ENCODE peak calls at places on chromosomes 3 and 15, in eight cellular contexts. W is adrenal gland, S is endodermal cell, Q is ovary, U is hepatocyte, Y is tibial artery, I is RWPE2, M is GM23338. X is an unnamed sample.

GRCh38 chr3:7309707-7310106 is 448.8 kb downstream of the GRM7 start:
- DNase-seq in W (peak; percentile 59), S (no peak), Q (peak; percentile 29), U (peak; percentile 14), Y (peak; percentile 79), I (no peak), M (peak; percentile 1), X (peak; percentile 61)

GRCh38 chr3:57756528-57757401 is 656 bp downstream of the SLMAP start:
- DNase-seq in W (peak; percentile 71), S (peak; percentile 80), Q (peak; percentile 67), U (peak; percentile 63), Y (peak; percentile 80), I (peak; percentile 60), M (peak; percentile 62), X (peak; percentile 39)

GRCh38 chr3:13565581-13566461 is 16.9 kb downstream of the FBLN2 start:
- DNase-seq in W (no peak), S (no peak), Q (no peak), U (no peak), Y (no peak), I (peak; percentile 39), M (no peak), X (no peak)

GRCh38 chr15:70387086-70387485 is 289.4 kb upstream of the TLE3 start:
- DNase-seq in W (no peak), S (peak; percentile 30), Q (no peak), U (no peak), Y (no peak), I (no peak), M (no peak), X (no peak)

GRCh38 chr3:32780735-32781210 is 37.0 kb upstream of the TRIM71 start:
- DNase-seq in W (peak; percentile 4), S (peak; percentile 99), Q (no peak), U (peak; percentile 86), Y (no peak), I (no peak), M (peak; percentile 99), X (peak; percentile 8)

GRCh38 chr3:182389041-182389815 is 404.1 kb upstream of the ATP11B start:
- DNase-seq in W (no peak), S (no peak), Q (no peak), U (peak; percentile 26), Y (no peak), I (peak; percentile 68), M (no peak), X (no peak)

GRCh38 chr3:122353901-122354401 is 28.9 kb downstream of the CSTA start:
- DNase-seq in W (no peak), S (no peak), Q (no peak), U (no peak), Y (no peak), I (no peak), M (no peak), X (no peak)

GRCh38 chr3:44444896-44445691 is 32.4 kb downstream of the ZNF445 start:
- DNase-seq in W (no peak), S (peak; percentile 10), Q (no peak), U (no peak), Y (no peak), I (peak; percentile 17), M (no peak), X (no peak)

GRCh38 chr3:71662056-71662455 is 63.1 kb downstream of the EIF4E3 start:
- DNase-seq in W (no peak), S (no peak), Q (no peak), U (no peak), Y (no peak), I (no peak), M (no peak), X (no peak)

GRCh38 chr3:13457593-13457992 is 22.5 kb upstream of the HDAC11 start:
- DNase-seq in W (no peak), S (no peak), Q (no peak), U (no peak), Y (no peak), I (no peak), M (no peak), X (no peak)

GRCh38 chr3:157131861-157132260 is 28.1 kb downstream of the CCNL1 start:
- DNase-seq in W (no peak), S (no peak), Q (no peak), U (no peak), Y (no peak), I (no peak), M (no peak), X (no peak)

GRCh38 chr3:157128771-157129671 is 30.9 kb downstream of the CCNL1 start:
- DNase-seq in W (peak; percentile 40), S (peak; percentile 74), Q (no peak), U (peak; percentile 26), Y (no peak), I (peak; percentile 58), M (peak; percentile 40), X (no peak)

GRCh38 chr3:157130881-157131251 is 29.1 kb downstream of the CCNL1 start:
- DNase-seq in W (no peak), S (peak; percentile 70), Q (no peak), U (no peak), Y (no peak), I (no peak), M (peak; percentile 53), X (no peak)

GRCh38 chr3:157129782-157130137 is 30.2 kb downstream of the CCNL1 start:
- DNase-seq in W (no peak), S (peak; percentile 72), Q (no peak), U (no peak), Y (no peak), I (peak; percentile 58), M (peak; percentile 46), X (no peak)

DNA sequence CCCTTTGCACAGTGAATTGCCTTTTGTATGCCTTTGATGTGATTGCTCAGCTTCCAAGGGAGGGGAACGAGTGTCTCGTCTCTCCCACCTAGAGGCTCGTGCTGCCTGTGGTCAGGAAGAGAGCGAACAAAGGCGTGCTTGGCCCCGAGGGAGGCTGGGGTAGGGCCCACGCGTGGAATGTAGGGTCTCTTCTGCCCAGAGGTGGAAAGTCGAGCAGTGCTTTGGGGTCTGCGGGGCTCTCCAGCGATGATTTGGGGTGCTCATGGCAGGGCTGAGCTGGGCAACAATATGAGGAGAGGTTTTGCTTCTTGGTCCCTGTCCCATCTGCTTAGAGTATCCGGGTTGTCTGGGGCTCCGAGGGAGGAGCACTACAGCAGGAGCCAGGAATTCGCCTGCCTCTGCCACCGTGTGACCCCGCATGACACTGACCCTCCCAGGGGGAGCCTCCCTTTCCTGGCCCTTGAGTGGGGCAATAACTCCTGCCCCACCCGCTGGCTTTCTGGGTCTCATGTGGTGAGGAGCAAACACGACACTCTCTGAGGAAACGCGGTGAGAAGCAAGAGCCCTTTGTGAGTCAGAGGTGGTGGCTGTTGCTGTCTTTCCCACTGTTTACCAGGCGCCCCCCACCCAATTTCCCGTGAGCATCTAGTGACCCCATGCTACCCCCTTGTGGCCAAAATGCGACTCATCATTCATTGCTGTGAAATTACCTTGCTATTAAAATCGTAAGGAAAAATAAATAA is 29.6 kb downstream of the CCNL1 start:
- DNase-seq in W (peak; percentile 35), S (peak; percentile 94), Q (peak; percentile 56), U (peak; percentile 89), Y (peak; percentile 76), I (peak; percentile 81), M (peak; percentile 91), X (peak; percentile 61)
- TF ChIP-seq CTCF in W (peak; percentile 48), S (peak; percentile 91), Q (peak; percentile 58), U (peak; percentile 82), Y (peak; percentile 32), I (peak; percentile 92), M (peak; percentile 80), X (peak; percentile 65)

GRCh38 chr15:63513271-63513670 is 8.9 kb downstream of the USP3 start:
- DNase-seq in W (no peak), S (no peak), Q (no peak), U (no peak), Y (no peak), I (no peak), M (no peak), X (no peak)
- H3K4me1 ChIP-seq in W (peaks cover 49% of the 10 kb centered on the region), S (peaks cover 4% of the 10 kb centered on the region), Q (peaks cover 15% of the 10 kb centered on the region), U (peaks cover 36% of the 10 kb centered on the region), Y (peaks cover 18% of the 10 kb centered on the region), I (peaks cover 67% of the 10 kb centered on the region), M (peaks cover 38% of the 10 kb centered on the region), X (peaks cover 62% of the 10 kb centered on the region)

GRCh38 chr15:96888764-96889163 is 558.3 kb downstream of the NR2F2 start:
- DNase-seq in W (no peak), S (no peak), Q (no peak), U (no peak), Y (no peak), I (no peak), M (no peak), X (no peak)

GRCh38 chr15:96889734-96890480 is 559.4 kb downstream of the NR2F2 start:
- DNase-seq in W (no peak), S (no peak), Q (no peak), U (no peak), Y (no peak), I (no peak), M (no peak), X (no peak)

GRCh38 chr15:96894669-96895068 is 564.2 kb downstream of the NR2F2 start:
- DNase-seq in W (no peak), S (no peak), Q (no peak), U (no peak), Y (no peak), I (no peak), M (no peak), X (no peak)

GRCh38 chr15:96896766-96897165 is 566.3 kb downstream of the NR2F2 start:
- DNase-seq in W (no peak), S (no peak), Q (no peak), U (no peak), Y (no peak), I (no peak), M (no peak), X (no peak)

DNA sequence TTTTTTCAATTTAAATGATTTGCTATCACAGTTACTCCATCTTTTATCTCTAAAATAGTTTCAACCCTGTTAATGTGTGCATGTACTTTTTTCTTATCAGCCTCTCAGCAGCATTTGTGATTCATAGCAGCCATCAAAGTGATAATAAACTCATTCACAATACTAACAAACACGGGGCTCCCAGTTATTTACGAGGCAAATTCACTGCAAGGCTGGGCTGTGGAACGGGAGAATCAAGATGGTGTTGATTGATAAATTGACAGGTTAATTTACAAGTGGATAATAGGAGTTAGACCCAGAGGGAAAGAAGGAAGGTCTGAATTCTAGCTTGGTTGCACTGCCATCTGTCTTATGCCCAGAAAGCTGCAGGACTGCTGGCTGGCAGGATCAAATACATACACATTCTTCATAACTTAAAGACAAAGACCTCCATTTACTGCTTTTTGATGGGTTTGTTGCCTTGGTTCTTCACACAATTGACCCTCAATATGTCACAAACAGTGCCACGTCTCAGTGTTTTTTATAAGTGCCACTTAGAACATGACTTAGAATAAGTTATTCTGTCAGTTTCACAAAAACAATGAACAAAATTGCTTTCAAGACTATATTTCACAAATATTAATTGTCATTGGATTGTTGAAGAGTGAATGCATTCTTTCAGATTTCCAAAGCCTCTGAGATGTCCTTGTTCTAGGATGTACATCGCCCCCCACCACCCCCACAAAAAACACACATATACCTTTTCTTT is 562.8 kb downstream of the NR2F2 start:
- DNase-seq in W (peak; percentile 29), S (peak; percentile 73), Q (peak; percentile 30), U (peak; percentile 49), Y (no peak), I (no peak), M (peak; percentile 75), X (no peak)
- TF ChIP-seq CTCF in W (peak; percentile 55), S (peak; percentile 89), Q (no peak), U (peak; percentile 65), Y (peak; percentile 63), I (peak; percentile 87), M (peak; percentile 81), X (peak; percentile 57)

DNA sequence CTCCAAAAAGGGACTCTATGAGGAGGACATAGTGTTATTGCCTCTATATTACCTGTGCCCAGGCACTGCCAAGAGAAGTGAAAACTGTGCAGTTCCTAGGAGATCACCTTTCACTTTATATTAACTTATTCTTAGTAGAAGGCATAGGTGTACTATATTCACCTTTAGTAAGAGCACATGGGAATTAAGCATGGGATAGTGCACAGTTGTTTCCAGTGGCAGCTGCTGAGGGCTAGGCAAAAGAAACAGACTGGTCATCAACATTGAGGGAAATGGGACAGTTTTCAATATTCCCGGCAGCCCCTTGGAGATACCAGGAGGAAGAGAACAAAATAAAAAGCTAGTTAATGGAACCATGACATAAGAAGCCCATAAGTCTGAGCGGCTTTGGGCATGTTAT is 100.9 kb downstream of the PLCL2 start:
- DNase-seq in W (no peak), S (no peak), Q (no peak), U (no peak), Y (no peak), I (no peak), M (no peak), X (no peak)
- H3K4me1 ChIP-seq in W (no peaks in the 10 kb centered on the region), S (no peaks in the 10 kb centered on the region), Q (peaks cover 2% of the 10 kb centered on the region), U (no peaks in the 10 kb centered on the region), Y (no peaks in the 10 kb centered on the region), I (no peaks in the 10 kb centered on the region), M (no peaks in the 10 kb centered on the region), X (peaks cover 13% of the 10 kb centered on the region)

X was measured in heart right ventricle.